ENCODE peak calls at places on chromosomes 12 and 14, in five cellular contexts. P is tibial nerve, V is GM06990, N is testis, I is pancreas. A is an unnamed sample.

GRCh38 chr14:76955575-76956252 is 72.8 kb downstream of the IRF2BPL start:
- DNase-seq in P (no peak), V (no peak), N (no peak), I (peak; percentile 32), A (peak; percentile 72)

GRCh38 chr12:10364839-10365681 is 24.8 kb downstream of the KLRK1 start:
- DNase-seq in P (peak; percentile 71), V (peak; percentile 31), N (peak; percentile 79), I (peak; percentile 85), A (peak; percentile 38)

GRCh38 chr12:52798671-52799497 is 3.0 kb upstream of the KRT3 start:
- DNase-seq in P (no peak), V (no peak), N (no peak), I (no peak), A (no peak)

GRCh38 chr14:52267501-52268190 is at the start of gene PTGDR:
- DNase-seq in P (no peak), V (peak; percentile 17), N (peak; percentile 25), I (no peak), A (peak; percentile 70)

GRCh38 chr12:109130755-109131521 is 14.6 kb downstream of the ACACB start:
- DNase-seq in P (no peak), V (no peak), N (no peak), I (peak; percentile 70), A (no peak)

GRCh38 chr12:58668831-58669230 is 251.5 kb downstream of the LRIG3 start:
- DNase-seq in P (no peak), V (no peak), N (no peak), I (no peak), A (no peak)

GRCh38 chr12:12803186-12803585 is 10.0 kb upstream of the DDX47 start:
- DNase-seq in P (peak; percentile 44), V (peak; percentile 67), N (peak; percentile 36), I (peak; percentile 83), A (no peak)

GRCh38 chr12:79415296-79415695 is 275.5 kb downstream of the PAWR start:
- DNase-seq in P (no peak), V (no peak), N (no peak), I (no peak), A (no peak)

GRCh38 chr14:65926935-65927700 is 514.6 kb downstream of the FUT8 start:
- DNase-seq in P (no peak), V (no peak), N (no peak), I (no peak), A (no peak)

GRCh38 chr12:102740157-102741032 is 176.6 kb downstream of the PAH start:
- DNase-seq in P (no peak), V (no peak), N (no peak), I (no peak), A (peak; percentile 3)

GRCh38 chr14:88352299-88353097 is 29.4 kb upstream of the KCNK10 start:
- DNase-seq in P (no peak), V (no peak), N (no peak), I (no peak), A (no peak)

GRCh38 chr14:71554323-71554722 is 377.9 kb upstream of the RGS6 start:
- DNase-seq in P (no peak), V (peak; percentile 52), N (no peak), I (no peak), A (no peak)

GRCh38 chr12:25102402-25102801 is 92.6 kb downstream of the DNAI7 start:
- DNase-seq in P (no peak), V (no peak), N (no peak), I (no peak), A (peak; percentile 16)
- H3K36me3 ChIP-seq in P (peaks cover 4% of the 10 kb centered on the region), V (peaks cover 8% of the 10 kb centered on the region), N (no peaks in the 10 kb centered on the region), I (peaks cover 12% of the 10 kb centered on the region), A (no peaks in the 10 kb centered on the region)

GRCh38 chr14:73269729-73270651 is 32.7 kb downstream of the PAPLN start:
- DNase-seq in P (no peak), V (peak; percentile 83), N (peak; percentile 59), I (peak; percentile 48), A (peak; percentile 90)
- H3K4me3 ChIP-seq in P (peak overlapping the region; percentile 42), V (peak overlapping the region; percentile 37), N (peak overlapping the region; percentile 61), I (peak overlapping the region; percentile 50), A (peak overlapping the region; percentile 19)

GRCh38 chr14:56795284-56795622 is 15.0 kb downstream of the OTX2 start:
- DNase-seq in P (no peak), V (no peak), N (no peak), I (no peak), A (no peak)
- H3K27me3 ChIP-seq in P (peaks cover 86% of the 10 kb centered on the region), V (peaks cover 2% of the 10 kb centered on the region), N (no peaks in the 10 kb centered on the region), I (peaks cover 11% of the 10 kb centered on the region), A (peaks cover 57% of the 10 kb centered on the region)

DNA sequence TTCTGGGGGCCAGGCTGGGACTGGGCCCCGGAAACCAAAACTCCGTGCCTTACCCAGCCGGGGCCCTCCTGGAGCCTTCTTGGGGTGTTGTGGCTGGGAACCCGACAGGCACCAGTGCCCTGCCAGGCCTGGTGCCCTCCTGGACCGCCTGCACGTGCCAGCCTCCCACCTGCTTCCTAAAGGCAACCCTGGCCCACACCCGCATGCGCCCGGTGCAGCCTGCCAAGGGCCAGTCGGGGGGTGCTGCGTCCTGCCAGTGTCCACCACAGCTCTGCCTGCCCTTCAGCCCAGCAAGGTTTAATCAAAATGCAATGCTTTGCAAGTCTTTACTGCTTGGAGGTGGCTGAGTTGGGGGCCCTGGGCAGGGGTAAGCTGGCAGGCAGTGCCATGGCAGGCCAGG is 5.2 kb upstream of the ADSS1 start:
- DNase-seq in P (no peak), V (no peak), N (no peak), I (no peak), A (no peak)
- H3K36me3 ChIP-seq in P (peaks cover 73% of the 10 kb centered on the region), V (peaks cover 1% of the 10 kb centered on the region), N (no peaks in the 10 kb centered on the region), I (peaks cover 6% of the 10 kb centered on the region), A (peaks cover 3% of the 10 kb centered on the region)

GRCh38 chr12:85283560-85283959 is 3.5 kb downstream of the ALX1 start:
- DNase-seq in P (no peak), V (no peak), N (no peak), I (no peak), A (no peak)

GRCh38 chr12:85279449-85280137 is 427 bp upstream of the ALX1 start:
- DNase-seq in P (no peak), V (no peak), N (no peak), I (no peak), A (peak; percentile 59)

GRCh38 chr12:85280984-85281946 is 1.2 kb downstream of the ALX1 start:
- DNase-seq in P (no peak), V (no peak), N (no peak), I (no peak), A (no peak)

GRCh38 chr12:85280138-85280983 is at the start of gene ALX1:
- DNase-seq in P (no peak), V (no peak), N (peak; percentile 27), I (peak; percentile 14), A (peak; percentile 73)

GRCh38 chr12:85281947-85282312 is 1.9 kb downstream of the ALX1 start:
- DNase-seq in P (no peak), V (no peak), N (no peak), I (no peak), A (no peak)
- H3K4me3 ChIP-seq in P (no peak overlapping the region), V (no peak overlapping the region), N (no peak overlapping the region), I (no peak overlapping the region), A (no peak overlapping the region)

GRCh38 chr14:94775875-94776217 is 5.9 kb upstream of the GSC start:
- DNase-seq in P (no peak), V (no peak), N (no peak), I (no peak), A (no peak)

GRCh38 chr14:94775082-94775874 is 5.4 kb upstream of the GSC start:
- DNase-seq in P (no peak), V (no peak), N (no peak), I (no peak), A (peak; percentile 48)

GRCh38 chr14:94773682-94774211 is 3.8 kb upstream of the GSC start:
- DNase-seq in P (no peak), V (no peak), N (no peak), I (no peak), A (peak; percentile 70)

GRCh38 chr14:94780536-94781404 is 10.9 kb upstream of the GSC start:
- DNase-seq in P (no peak), V (no peak), N (no peak), I (no peak), A (peak; percentile 60)

DNA sequence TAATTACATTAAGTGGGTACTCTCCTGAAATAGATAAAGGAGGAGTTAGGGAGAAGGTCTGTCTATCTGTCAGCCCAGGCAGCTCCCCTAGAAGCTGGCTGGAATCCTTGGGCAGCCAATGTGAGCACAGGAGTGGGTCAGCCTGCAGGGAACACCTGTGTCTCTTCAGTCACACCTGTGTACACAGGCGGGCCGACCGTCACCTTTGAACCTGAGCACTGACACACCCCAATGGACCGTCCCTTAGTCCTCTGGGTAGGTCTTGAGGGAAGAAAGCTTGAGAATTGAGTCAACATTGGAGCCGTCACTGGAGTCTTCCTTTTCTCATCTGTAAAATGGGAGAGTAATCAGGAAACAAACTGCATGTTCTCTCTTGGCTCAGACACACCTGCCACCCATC is 9.8 kb upstream of the GSC start:
- DNase-seq in P (no peak), V (no peak), N (no peak), I (no peak), A (no peak)
- H3K27me3 ChIP-seq in P (peaks cover 40% of the 10 kb centered on the region), V (no peaks in the 10 kb centered on the region), N (peaks cover 2% of the 10 kb centered on the region), I (no peaks in the 10 kb centered on the region), A (peaks cover 41% of the 10 kb centered on the region)

DNA sequence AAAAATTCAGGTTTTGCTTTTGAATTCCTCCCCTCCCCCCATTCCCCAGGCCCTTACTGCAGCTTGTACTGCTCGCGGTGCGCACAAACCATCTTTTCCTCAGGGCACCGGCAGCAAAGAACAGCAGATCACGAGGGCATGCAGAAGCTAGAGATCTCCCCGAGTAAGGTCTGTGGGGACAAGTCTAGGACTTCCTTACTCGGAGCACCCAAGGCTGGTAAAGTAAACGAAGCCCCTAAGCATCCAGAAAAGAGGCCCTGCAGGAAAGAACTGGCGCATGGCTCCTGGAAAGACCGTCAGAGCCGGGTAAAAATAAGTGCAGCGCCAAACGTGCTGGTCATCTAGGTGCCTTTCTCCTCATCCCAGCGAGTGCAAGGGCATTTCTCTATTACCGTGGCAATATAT is 709 bp downstream of the LDHB start:
- DNase-seq in P (peak; percentile 27), V (no peak), N (peak; percentile 71), I (peak; percentile 53), A (no peak)
- H3K36me3 ChIP-seq in P (peaks cover 24% of the 10 kb centered on the region), V (peaks cover 4% of the 10 kb centered on the region), N (no peaks in the 10 kb centered on the region), I (peaks cover 18% of the 10 kb centered on the region), A (peaks cover 20% of the 10 kb centered on the region)